ENCODE peak calls at places on chromosomes 3 and 15, in nine cellular contexts. S is SJSA1; M is HFF-Myc; U is A549; A is NCI-H1092 treated with DMSO at 0.1 percent for 48 hours; B is ureter; J is stimulated activated CD4-positive, alpha-beta T cell treated with anti-CD3 and anti-CD28 coated beads, TNF-alpha, amount 100 ng/mL, for 48 hours; L is WTC11; H is fibroblast of lung. R is an unnamed sample.

GRCh38 chr15:89501646-89502045 is 5.3 kb upstream of the RHCG start:
- DNase-seq in A (no peak), U (no peak), J (no peak), B (peak), S (no peak), L (no peak), M (no peak), H (no peak), R (no peak)

GRCh38 chr3:31179768-31180167 is 285.3 kb upstream of the GADL1 start:
- DNase-seq in L (no peak), M (no peak), H (no peak), J (no peak), S (no peak), B (no peak), U (no peak), A (no peak), R (no peak)

GRCh38 chr3:194203482-194204035 is 67.6 kb downstream of the HES1 start:
- DNase-seq in B (no peak), J (no peak), U (no peak), M (no peak), A (no peak), H (no peak), S (no peak), L (no peak), R (no peak)

GRCh38 chr3:128281461-128282367 is 128.4 kb downstream of the EEFSEC start:
- DNase-seq in A (peak), S (no peak), J (no peak), M (no peak), U (no peak), B (peak), H (no peak), L (no peak), R (no peak)

GRCh38 chr3:102510663-102511062 is 75.8 kb downstream of the ZPLD1 start:
- DNase-seq in M (no peak), S (no peak), U (no peak), H (peak), J (no peak), B (no peak), A (no peak), L (no peak), R (no peak)

GRCh38 chr3:42652611-42653302 is 740 bp upstream of the ZBTB47 start:
- DNase-seq in S (peak), L (no peak), A (no peak), B (peak), H (peak), U (peak), J (no peak), M (no peak), R (no peak)

GRCh38 chr3:14461748-14462324 is 59.4 kb downstream of the SLC6A6 start:
- DNase-seq in U (peak), J (no peak), S (peak), B (no peak), H (peak), L (peak), A (peak), M (no peak), R (no peak)

GRCh38 chr15:73989001-73989798 is 2.9 kb downstream of the STOML1 start:
- DNase-seq in U (peak), S (no peak), B (no peak), A (no peak), H (peak), M (peak), L (no peak), J (no peak), R (no peak)

GRCh38 chr3:149703474-149703873 is 45.6 kb upstream of the WWTR1 start:
- DNase-seq in B (no peak), L (no peak), A (no peak), H (peak), U (no peak), S (no peak), J (no peak), M (peak), R (no peak)

GRCh38 chr3:24003466-24003865 is 58.4 kb downstream of the NR1D2 start:
- DNase-seq in J (no peak), M (no peak), S (no peak), U (no peak), A (no peak), H (no peak), B (no peak), L (no peak), R (no peak)

GRCh38 chr3:30081904-30082303 is 524.5 kb upstream of the TGFBR2 start:
- DNase-seq in U (peak), S (no peak), J (no peak), B (no peak), A (no peak), L (no peak), M (no peak), H (no peak), R (no peak)

GRCh38 chr15:73325191-73325980 is 43.4 kb downstream of the HCN4 start:
- DNase-seq in M (no peak), S (no peak), B (no peak), J (no peak), U (peak), L (peak), H (no peak), A (no peak), R (no peak)

GRCh38 chr3:163018664-163019063 is 1522.1 kb downstream of the OTOL1 start:
- DNase-seq in U (no peak), L (no peak), M (no peak), B (no peak), A (no peak), H (no peak), J (no peak), S (no peak), R (no peak)

GRCh38 chr3:32340039-32340438 is 51.6 kb upstream of the CMTM7 start:
- DNase-seq in J (no peak), U (peak), B (no peak), H (peak), L (peak), S (no peak), M (peak), A (peak), R (no peak)

GRCh38 chr15:77024273-77025065 is 29.5 kb downstream of the PSTPIP1 start:
- DNase-seq in M (no peak), H (peak), A (no peak), U (peak), J (peak), L (peak), S (peak), B (no peak), R (no peak)

GRCh38 chr3:45779746-45780735 is 16.3 kb downstream of the SLC6A20 start:
- DNase-seq in M (no peak), A (no peak), B (no peak), J (no peak), S (no peak), U (no peak), H (no peak), L (no peak), R (no peak)

R was measured in brain pericyte.